ENCODE peak calls at places on chromosomes 6 and 20, in ten cellular contexts. F is A673; A is GM23338; O is naive thymus-derived CD4-positive, alpha-beta T cell; B is MM.1S; T is ovary; Y is keratinocyte; J is astrocyte of the spinal cord; H is right atrium auricular region; E is prostate gland. C is an unnamed sample.

GRCh38 chr20:34604980-34605788 is 46.7 kb downstream of the MAP1LC3A start:
- DNase-seq in B (no peak), O (no peak), E (no peak), J (peak; percentile 60), A (no peak), H (no peak), Y (no peak), F (no peak), T (no peak), C (peak; percentile 86)

GRCh38 chr6:128242765-128243403 is 277.5 kb downstream of the PTPRK start:
- DNase-seq in F (no peak), B (no peak), O (no peak), J (peak; percentile 36), E (no peak), T (no peak), H (no peak), Y (no peak), A (no peak), C (no peak)

GRCh38 chr20:4108495-4109306 is 93.3 kb upstream of the RNF24 start:
- DNase-seq in F (peak; percentile 88), Y (peak; percentile 33), O (peak; percentile 62), T (peak; percentile 58), E (peak; percentile 71), H (peak; percentile 68), J (peak; percentile 83), A (peak; percentile 95), B (peak; percentile 79), C (peak; percentile 67)

GRCh38 chr6:125510405-125510804 is 208.6 kb upstream of the HDDC2 start:
- DNase-seq in E (no peak), O (no peak), H (no peak), A (no peak), J (no peak), B (no peak), T (no peak), F (no peak), Y (no peak), C (no peak)

GRCh38 chr20:47035191-47035590 is 140.5 kb downstream of the EYA2 start:
- DNase-seq in H (no peak), J (no peak), B (no peak), T (no peak), E (no peak), F (no peak), Y (no peak), A (no peak), O (no peak), C (no peak)

GRCh38 chr20:8578191-8578690 is 446.2 kb downstream of the PLCB1 start:
- DNase-seq in H (no peak), B (no peak), Y (no peak), F (no peak), T (no peak), E (no peak), J (no peak), O (no peak), A (no peak), C (peak; percentile 41)

GRCh38 chr20:20971810-20972209 is 134.3 kb downstream of the LINC00237 start:
- DNase-seq in H (no peak), A (no peak), T (no peak), Y (no peak), J (no peak), B (no peak), F (no peak), O (no peak), E (no peak), C (no peak)

GRCh38 chr6:28474441-28475219 is 31.3 kb upstream of the ZSCAN23 start:
- DNase-seq in F (peak; percentile 91), B (peak; percentile 61), T (no peak), E (no peak), A (peak; percentile 89), Y (peak; percentile 77), J (peak; percentile 90), H (no peak), O (peak; percentile 20), C (peak; percentile 75)

GRCh38 chr6:146027586-146028249 is 1.1 kb upstream of the GRM1 start:
- DNase-seq in O (no peak), A (peak; percentile 61), B (no peak), E (no peak), T (no peak), H (no peak), F (no peak), Y (no peak), J (no peak), C (no peak)

GRCh38 chr6:14270925-14271791 is 153.6 kb downstream of the CD83 start:
- DNase-seq in E (no peak), Y (peak; percentile 100), F (no peak), O (peak; percentile 25), B (no peak), A (no peak), H (no peak), J (peak; percentile 87), T (no peak), C (peak; percentile 28)

GRCh38 chr6:44494011-44494501 is 106.5 kb downstream of the CDC5L start:
- DNase-seq in B (no peak), H (no peak), Y (no peak), O (no peak), T (no peak), A (no peak), E (no peak), J (peak; percentile 87), F (no peak), C (peak; percentile 69)

GRCh38 chr6:113854531-113855499 is 2.3 kb upstream of the MARCKS start:
- DNase-seq in O (no peak), F (peak; percentile 83), Y (no peak), A (peak; percentile 90), J (peak; percentile 80), B (peak; percentile 72), T (peak; percentile 81), H (peak; percentile 61), E (peak; percentile 71), C (peak; percentile 88)

GRCh38 chr6:132227937-132228336 is 173.3 kb downstream of the MOXD1 start:
- DNase-seq in A (no peak), E (no peak), J (peak; percentile 74), O (no peak), H (no peak), B (no peak), F (no peak), T (no peak), Y (no peak), C (peak; percentile 43)

DNA sequence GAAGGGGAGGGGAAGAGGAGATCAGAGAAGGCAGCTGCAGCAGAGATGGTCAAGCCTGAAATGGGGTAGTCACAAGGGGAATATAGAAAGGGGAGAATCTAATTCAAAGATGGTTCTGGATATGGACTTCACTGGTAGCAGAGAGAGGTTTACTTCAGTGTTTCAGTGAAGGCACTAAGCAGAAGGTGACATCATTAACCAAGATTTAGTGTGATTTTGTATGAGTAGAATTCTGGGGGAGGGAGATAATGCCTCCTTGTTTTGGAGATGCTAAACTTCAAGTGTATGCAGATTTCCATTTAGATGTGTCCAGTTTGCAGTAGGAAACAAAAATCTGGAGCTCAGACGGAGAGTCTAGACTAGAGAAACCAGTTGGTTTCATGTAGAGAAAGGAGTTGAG is 13.1 kb downstream of the SIM1 start:
- DNase-seq in E (no peak), F (no peak), Y (no peak), J (no peak), B (no peak), T (no peak), A (no peak), H (no peak), O (no peak), C (no peak)
- H3K4me3 ChIP-seq in E (no peak overlapping the region), F (no peak overlapping the region), Y (no peak overlapping the region), J (no peak overlapping the region), B (no peak overlapping the region), T (no peak overlapping the region), A (no peak overlapping the region), H (no peak overlapping the region), O (no peak overlapping the region), C (no peak overlapping the region)

GRCh38 chr6:148828047-148828446 is 81.2 kb downstream of the UST start:
- DNase-seq in T (no peak), B (no peak), A (no peak), E (no peak), O (no peak), F (no peak), J (no peak), Y (no peak), H (no peak), C (no peak)
- H3K4me3 ChIP-seq in T (no peak overlapping the region), B (no peak overlapping the region), A (no peak overlapping the region), E (no peak overlapping the region), O (no peak overlapping the region), F (no peak overlapping the region), J (no peak overlapping the region), Y (no peak overlapping the region), H (no peak overlapping the region), C (no peak overlapping the region)

GRCh38 chr6:151624481-151624880 is 130.7 kb downstream of the CCDC170 start:
- DNase-seq in Y (no peak), T (no peak), J (no peak), A (no peak), O (no peak), E (no peak), F (no peak), H (no peak), B (no peak), C (no peak)
- H3K4me3 ChIP-seq in Y (no peak overlapping the region), T (no peak overlapping the region), J (no peak overlapping the region), A (no peak overlapping the region), O (no peak overlapping the region), E (no peak overlapping the region), F (no peak overlapping the region), H (no peak overlapping the region), B (no peak overlapping the region), C (no peak overlapping the region)

DNA sequence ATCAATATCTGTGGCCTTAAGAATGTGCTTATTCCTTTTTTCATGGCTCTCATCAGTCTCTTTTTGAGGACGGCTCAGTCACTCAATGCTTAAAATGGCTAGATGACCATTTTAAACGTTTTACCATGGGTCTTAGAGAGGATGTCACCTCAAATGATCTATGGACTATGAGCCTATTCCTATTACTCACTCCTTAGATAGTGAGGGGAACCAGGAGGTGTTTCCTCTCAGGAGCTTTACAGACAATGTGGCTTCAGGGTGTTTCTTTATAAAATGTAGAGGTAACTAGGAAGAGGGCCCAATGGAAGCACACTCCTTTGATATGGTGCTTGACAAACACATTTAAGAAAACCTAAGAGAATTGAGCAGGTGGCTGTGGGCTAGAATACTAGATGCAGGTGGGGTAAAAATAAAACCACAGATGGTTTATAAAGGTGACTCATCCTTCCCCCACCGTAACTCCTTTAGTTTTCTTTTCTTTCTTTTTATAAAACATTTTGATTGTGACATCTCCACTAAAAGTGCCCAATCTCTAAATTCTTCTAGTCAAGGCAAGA is 1.5 kb upstream of the TMEM200A start:
- DNase-seq in T (no peak), O (no peak), F (no peak), H (no peak), B (no peak), A (no peak), J (no peak), E (no peak), Y (no peak), C (no peak)
- H3K4me3 ChIP-seq in T (no peak overlapping the region), O (no peak overlapping the region), F (no peak overlapping the region), H (no peak overlapping the region), B (no peak overlapping the region), A (peak overlapping the region; percentile 89), J (no peak overlapping the region), E (no peak overlapping the region), Y (peak overlapping the region; percentile 93), C (peak overlapping the region; percentile 72)

DNA sequence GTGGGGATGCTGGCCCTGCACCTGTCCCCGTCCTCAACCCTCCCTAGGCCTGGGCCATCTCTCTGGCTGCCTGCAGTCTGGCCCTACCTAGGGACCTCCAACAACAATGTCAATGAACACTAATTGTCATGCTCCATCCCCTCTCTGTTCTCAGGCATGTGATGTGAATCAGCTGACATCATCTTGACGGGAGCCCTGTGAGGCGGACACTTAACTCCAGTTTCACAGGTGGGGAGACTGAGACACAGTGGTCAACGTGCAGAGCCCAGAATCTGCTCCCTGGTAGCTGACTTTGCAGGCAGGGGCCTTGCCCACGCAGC is 762 bp upstream of the TCEA2 start:
- DNase-seq in O (no peak), Y (no peak), J (no peak), H (no peak), A (no peak), F (no peak), E (no peak), T (no peak), B (no peak), C (no peak)
- H3K4me3 ChIP-seq in O (peak overlapping the region; percentile 56), Y (peak overlapping the region; percentile 78), J (peak overlapping the region; percentile 80), H (peak overlapping the region; percentile 79), A (peak overlapping the region; percentile 85), F (peak overlapping the region; percentile 93), E (peak overlapping the region; percentile 88), T (peak overlapping the region; percentile 69), B (peak overlapping the region; percentile 75), C (peak overlapping the region; percentile 62)